ENCODE peak calls at places on chromosomes 7 and 10, in five cellular contexts. X is mesendoderm; L is IMR-90; A is cardiac muscle cell; T is CD8-positive, alpha-beta memory T cell. Z is an unnamed sample.

GRCh38 chr10:93106631-93107072 is 33.0 kb downstream of the CYP26A1 start:
- DNase-seq in X (no peak), L (peak), A (no peak), T (no peak), Z (no peak)

GRCh38 chr7:130141161-130141857 is 63.9 kb downstream of the TMEM209 start:
- DNase-seq in X (peak), L (peak), A (peak), T (peak), Z (peak)

GRCh38 chr7:67823345-67823744 is 826.7 kb downstream of the TYW1 start:
- DNase-seq in X (no peak), L (no peak), A (no peak), T (no peak), Z (no peak)

GRCh38 chr10:4306871-4307270 is 519.1 kb upstream of the AKR1E2 start:
- DNase-seq in X (no peak), L (no peak), A (no peak), T (no peak), Z (no peak)

GRCh38 chr7:152203095-152203494 is 177.6 kb downstream of the GALNT11 start:
- DNase-seq in X (no peak), L (no peak), A (no peak), T (no peak), Z (no peak)

GRCh38 chr7:135678612-135679575 is 16.6 kb downstream of the STMP1 start:
- DNase-seq in X (no peak), L (peak), A (no peak), T (no peak), Z (no peak)

GRCh38 chr7:66359656-66360211 is 154.6 kb downstream of the TPST1 start:
- DNase-seq in X (no peak), L (no peak), A (no peak), T (no peak), Z (no peak)

GRCh38 chr7:98569606-98570337 is 47.3 kb upstream of the NPTX2 start:
- DNase-seq in X (no peak), L (no peak), A (no peak), T (no peak), Z (peak)

GRCh38 chr7:133054167-133054840 is 27.6 kb downstream of the CHCHD3 start:
- DNase-seq in X (no peak), L (peak), A (no peak), T (no peak), Z (no peak)

GRCh38 chr7:132548489-132549078 is 27.7 kb downstream of the PLXNA4 start:
- DNase-seq in X (no peak), L (peak), A (no peak), T (no peak), Z (no peak)

GRCh38 chr7:85065888-85066485 is 120.9 kb downstream of the SEMA3D start:
- DNase-seq in X (no peak), L (peak), A (no peak), T (no peak), Z (no peak)

GRCh38 chr7:116432517-116432916 is 67.0 kb upstream of the CAV2 start:
- DNase-seq in X (no peak), L (no peak), A (no peak), T (no peak), Z (no peak)

GRCh38 chr10:131848741-131849590 is 51.8 kb upstream of the PPP2R2D start:
- DNase-seq in X (no peak), L (no peak), A (no peak), T (no peak), Z (no peak)

GRCh38 chr7:155009570-155010157 is 6.7 kb upstream of the PAXIP1 start:
- DNase-seq in X (peak), L (no peak), A (no peak), T (peak), Z (no peak)

GRCh38 chr7:5143935-5144903 is 45.8 kb upstream of the WIPI2 start:
- DNase-seq in X (no peak), L (peak), A (no peak), T (peak), Z (no peak)

GRCh38 chr10:53598914-53599313 is 826.3 kb upstream of the MBL2 start:
- DNase-seq in X (peak), L (no peak), A (no peak), T (no peak), Z (no peak)

GRCh38 chr10:2982146-2982545 is 85.2 kb upstream of the PFKP start:
- DNase-seq in X (no peak), L (no peak), A (no peak), T (no peak), Z (no peak)

GRCh38 chr10:35377050-35377723 is 40.9 kb downstream of the CCNY start:
- DNase-seq in X (no peak), L (no peak), A (no peak), T (no peak), Z (no peak)

GRCh38 chr7:49580000-49580399 is 193.4 kb upstream of the VWC2 start:
- DNase-seq in X (peak), L (no peak), A (peak), T (no peak), Z (no peak)

GRCh38 chr7:131843862-131844261 is 287.4 kb upstream of the PODXL start:
- DNase-seq in X (no peak), L (peak), A (peak), T (no peak), Z (no peak)

GRCh38 chr7:12771378-12771877 is 84.0 kb downstream of the ARL4A start:
- DNase-seq in X (peak), L (peak), A (no peak), T (no peak), Z (peak)

GRCh38 chr7:84230491-84230890 is 35.9 kb upstream of the SEMA3A start:
- DNase-seq in X (no peak), L (no peak), A (no peak), T (no peak), Z (no peak)

DNA sequence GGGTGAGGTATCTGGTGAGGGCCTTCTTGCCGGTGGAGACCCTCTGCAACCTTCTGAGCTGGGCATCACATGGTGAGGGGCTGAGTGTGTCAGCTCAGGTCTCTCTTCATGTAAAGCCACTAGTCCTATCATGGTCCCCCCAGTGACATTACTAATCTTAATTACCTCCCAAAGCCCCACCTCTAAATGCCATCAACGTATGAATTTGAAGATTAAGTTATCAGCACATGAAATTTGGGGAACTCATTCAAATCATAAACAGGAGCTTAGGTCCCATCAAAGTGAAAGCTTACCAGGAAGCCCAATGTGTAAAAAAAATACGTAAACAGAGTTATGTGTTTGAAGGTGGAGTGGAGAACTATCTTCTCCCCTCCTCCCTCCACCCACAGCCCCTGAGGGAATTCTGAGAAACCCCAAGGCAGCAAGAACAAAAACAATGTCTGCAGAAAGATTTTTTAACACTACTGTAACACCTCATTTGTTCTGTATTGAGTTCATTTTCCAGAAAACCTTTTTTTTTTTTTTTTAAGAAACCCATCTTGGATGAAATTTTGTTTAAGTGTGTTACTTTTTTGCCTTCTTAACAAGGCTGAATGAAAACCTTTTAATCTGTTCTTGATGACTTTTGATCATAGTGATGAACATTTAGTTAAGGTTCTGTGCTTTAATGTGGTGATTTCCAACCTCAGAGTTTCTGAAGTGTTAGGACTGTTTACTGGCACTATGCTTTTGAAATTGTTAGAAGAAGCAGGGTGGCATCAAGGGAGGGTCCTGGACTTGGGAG is 19.1 kb upstream of the PCGF5 start:
- DNase-seq in X (no peak), L (no peak), A (no peak), T (peak), Z (no peak)
- H3K27ac ChIP-seq in X (no peak), L (no peak), A (no peak), T (peak), Z (no peak)

GRCh38 chr7:37806152-37806551 is 42.2 kb upstream of the NME8 start:
- DNase-seq in X (no peak), L (no peak), A (no peak), T (no peak), Z (no peak)
- H3K27ac ChIP-seq in X (no peak), L (no peak), A (no peak), T (no peak), Z (no peak)

GRCh38 chr7:149874644-149875028 is 867 bp downstream of the ATP6V0E2 start:
- DNase-seq in X (no peak), L (no peak), A (no peak), T (no peak), Z (no peak)
- H3K27ac ChIP-seq in X (no peak), L (no peak), A (no peak), T (no peak), Z (no peak)

GRCh38 chr10:62237506-62237905 is 31.1 kb downstream of the RTKN2 start:
- DNase-seq in X (no peak), L (no peak), A (peak), T (no peak), Z (no peak)

GRCh38 chr10:62231805-62232204 is 36.8 kb downstream of the RTKN2 start:
- DNase-seq in X (peak), L (no peak), A (no peak), T (no peak), Z (no peak)

GRCh38 chr10:62233494-62234283 is 35.0 kb downstream of the RTKN2 start:
- DNase-seq in X (no peak), L (peak), A (no peak), T (no peak), Z (no peak)

GRCh38 chr10:62231371-62231770 is 37.3 kb downstream of the RTKN2 start:
- DNase-seq in X (peak), L (peak), A (no peak), T (no peak), Z (no peak)

DNA sequence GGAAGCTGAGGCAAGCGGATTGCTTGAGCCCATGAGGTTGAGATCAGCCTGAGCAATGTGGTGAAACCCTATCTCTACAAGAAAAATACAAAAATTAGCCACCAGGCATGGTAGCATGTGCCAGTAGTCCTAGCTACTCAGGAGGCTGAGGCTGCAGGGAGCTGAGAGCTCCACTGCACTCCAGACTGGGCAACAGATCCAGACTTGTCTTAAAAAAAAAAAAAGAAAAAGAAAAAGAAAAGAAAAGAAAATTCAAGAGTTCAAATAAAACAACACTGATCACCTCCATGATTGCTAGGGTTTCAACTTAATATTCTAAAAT is 34.4 kb downstream of the RTKN2 start:
- DNase-seq in X (no peak), L (no peak), A (no peak), T (no peak), Z (no peak)
- H3K27ac ChIP-seq in X (no peak), L (peak), A (no peak), T (no peak), Z (no peak)

GRCh38 chr10:68601490-68602265 is 41.5 kb downstream of the TET1 start:
- DNase-seq in X (no peak), L (no peak), A (no peak), T (no peak), Z (no peak)

GRCh38 chr10:68599754-68600040 is 39.6 kb downstream of the TET1 start:
- DNase-seq in X (no peak), L (no peak), A (no peak), T (no peak), Z (no peak)

GRCh38 chr10:68597407-68597806 is 37.3 kb downstream of the TET1 start:
- DNase-seq in X (no peak), L (no peak), A (no peak), T (no peak), Z (no peak)

GRCh38 chr10:68600041-68600778 is 40.1 kb downstream of the TET1 start:
- DNase-seq in X (peak), L (peak), A (peak), T (peak), Z (peak)

GRCh38 chr10:68598978-68599753 is 39.0 kb downstream of the TET1 start:
- DNase-seq in X (peak), L (peak), A (peak), T (no peak), Z (no peak)
- H3K27ac ChIP-seq in X (peak), L (peak), A (peak), T (no peak), Z (no peak)

GRCh38 chr7:24390376-24391157 is 106.6 kb downstream of the NPY start:
- DNase-seq in X (no peak), L (no peak), A (no peak), T (no peak), Z (no peak)

GRCh38 chr7:24392774-24393173 is 108.8 kb downstream of the NPY start:
- DNase-seq in X (no peak), L (no peak), A (no peak), T (no peak), Z (no peak)

DNA sequence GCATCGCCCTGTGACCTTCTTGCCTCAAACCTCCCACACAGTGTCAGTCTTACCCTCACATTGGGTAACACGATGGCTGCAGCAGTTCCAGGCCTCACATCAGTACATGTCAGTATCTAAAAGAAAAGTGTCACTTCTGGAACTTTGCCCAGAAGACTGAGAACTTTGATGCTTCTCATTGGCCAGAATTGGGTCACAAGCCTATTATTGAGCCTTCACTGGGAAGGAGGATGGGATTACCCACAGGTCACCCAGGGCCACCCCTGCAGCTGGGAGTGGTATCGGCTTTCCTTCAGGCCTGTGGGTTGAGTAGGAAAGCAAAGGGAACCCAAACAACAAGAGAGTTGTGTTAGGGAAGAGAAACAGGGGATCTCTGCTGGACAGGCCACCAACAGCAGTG is 111.5 kb downstream of the NPY start:
- DNase-seq in X (peak), L (no peak), A (no peak), T (no peak), Z (no peak)
- H3K27ac ChIP-seq in X (no peak), L (no peak), A (no peak), T (no peak), Z (no peak)

GRCh38 chr10:91694170-91694794 is 61.4 kb upstream of the PPP1R3C start:
- DNase-seq in X (peak), L (peak), A (peak), T (peak), Z (no peak)

GRCh38 chr10:91689731-91690168 is 56.9 kb upstream of the PPP1R3C start:
- DNase-seq in X (peak), L (peak), A (no peak), T (no peak), Z (no peak)

GRCh38 chr10:91691981-91692380 is 59.1 kb upstream of the PPP1R3C start:
- DNase-seq in X (no peak), L (no peak), A (no peak), T (no peak), Z (no peak)

GRCh38 chr10:91691255-91691654 is 58.4 kb upstream of the PPP1R3C start:
- DNase-seq in X (peak), L (no peak), A (no peak), T (no peak), Z (no peak)

DNA sequence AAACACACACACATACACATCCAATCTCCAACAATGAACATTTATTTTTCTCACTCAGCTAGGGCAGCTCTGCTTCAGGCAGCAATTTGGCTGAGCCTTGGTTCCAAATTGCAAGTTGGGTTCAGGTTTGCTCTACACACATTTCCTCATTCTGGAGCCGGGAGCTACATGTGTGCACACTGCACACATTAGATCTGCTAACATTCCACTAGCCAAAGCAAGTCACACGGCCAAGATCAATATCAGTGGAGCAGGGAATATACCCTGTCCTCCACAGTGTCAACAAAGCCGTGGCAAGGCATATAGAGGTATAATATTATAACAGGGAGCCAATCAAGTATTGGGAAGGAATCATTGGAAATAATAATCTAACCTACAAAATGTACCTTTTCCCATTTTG is 57.5 kb upstream of the PPP1R3C start:
- DNase-seq in X (no peak), L (no peak), A (no peak), T (no peak), Z (no peak)
- H3K27ac ChIP-seq in X (no peak), L (no peak), A (no peak), T (no peak), Z (no peak)

GRCh38 chr10:11548763-11549089 is 62.7 kb downstream of the USP6NL start:
- DNase-seq in X (no peak), L (no peak), A (no peak), T (no peak), Z (no peak)
- H3K27ac ChIP-seq in X (no peak), L (no peak), A (no peak), T (no peak), Z (no peak)

Z was measured in caudate nucleus.